ENCODE peak calls at places on chromosomes 11 and 22, in ten cellular contexts. One of them, this sample, is unnamed. For H3K4me1, the result is how much of the 10 kb centered on the place peaks cover.

GRCh38 chr11:69874984-69875673 is 55.9 kb upstream of the FGF3 start:
- DNase-seq in HCT116: no peak
- DNase-seq in transverse colon: peak
- DNase-seq in endothelial cell of umbilical vein: no peak
- DNase-seq in suprapubic skin: peak
- DNase-seq in pancreas: no peak
- DNase-seq in kidney: peak
- DNase-seq in left lung: no peak
- DNase-seq in PC-9: no peak
- DNase-seq in A549: no peak
- DNase-seq in this sample: no peak

GRCh38 chr11:91136631-91137030 is 913.8 kb upstream of the CHORDC1 start:
- DNase-seq in HCT116: no peak
- DNase-seq in A549: no peak
- DNase-seq in transverse colon: no peak
- DNase-seq in PC-9: no peak
- DNase-seq in kidney: no peak
- DNase-seq in suprapubic skin: no peak
- DNase-seq in left lung: no peak
- DNase-seq in pancreas: no peak
- DNase-seq in endothelial cell of umbilical vein: no peak
- DNase-seq in this sample: no peak

GRCh38 chr11:69314555-69314954 is 20.6 kb downstream of the MYEOV start:
- DNase-seq in endothelial cell of umbilical vein: no peak
- DNase-seq in A549: no peak
- DNase-seq in PC-9: no peak
- DNase-seq in pancreas: no peak
- DNase-seq in transverse colon: no peak
- DNase-seq in left lung: no peak
- DNase-seq in HCT116: no peak
- DNase-seq in kidney: no peak
- DNase-seq in suprapubic skin: no peak
- DNase-seq in this sample: no peak

GRCh38 chr22:26550498-26551033 is 38.3 kb upstream of the TFIP11 start:
- DNase-seq in PC-9: peak
- DNase-seq in left lung: peak
- DNase-seq in pancreas: peak
- DNase-seq in suprapubic skin: no peak
- DNase-seq in transverse colon: no peak
- DNase-seq in endothelial cell of umbilical vein: no peak
- DNase-seq in kidney: no peak
- DNase-seq in HCT116: no peak
- DNase-seq in A549: no peak
- DNase-seq in this sample: no peak

GRCh38 chr11:123083623-123084029 is 21.7 kb upstream of the HSPA8 start:
- DNase-seq in pancreas: peak
- DNase-seq in endothelial cell of umbilical vein: peak
- DNase-seq in left lung: no peak
- DNase-seq in transverse colon: peak
- DNase-seq in suprapubic skin: peak
- DNase-seq in A549: peak
- DNase-seq in kidney: peak
- DNase-seq in PC-9: peak
- DNase-seq in HCT116: peak
- DNase-seq in this sample: peak

GRCh38 chr11:92253945-92254344 is 29.3 kb downstream of the FAT3 start:
- DNase-seq in HCT116: no peak
- DNase-seq in kidney: no peak
- DNase-seq in pancreas: no peak
- DNase-seq in PC-9: no peak
- DNase-seq in transverse colon: no peak
- DNase-seq in endothelial cell of umbilical vein: no peak
- DNase-seq in A549: no peak
- DNase-seq in suprapubic skin: no peak
- DNase-seq in left lung: no peak
- DNase-seq in this sample: no peak

GRCh38 chr11:20618083-20618482 is 18.7 kb downstream of the SLC6A5 start:
- DNase-seq in suprapubic skin: no peak
- DNase-seq in HCT116: no peak
- DNase-seq in kidney: no peak
- DNase-seq in endothelial cell of umbilical vein: no peak
- DNase-seq in PC-9: no peak
- DNase-seq in transverse colon: no peak
- DNase-seq in left lung: no peak
- DNase-seq in pancreas: no peak
- DNase-seq in A549: no peak
- DNase-seq in this sample: no peak

GRCh38 chr22:30889268-30889995 is 79.1 kb downstream of the MORC2 start:
- DNase-seq in suprapubic skin: peak
- DNase-seq in A549: no peak
- DNase-seq in HCT116: no peak
- DNase-seq in kidney: peak
- DNase-seq in PC-9: no peak
- DNase-seq in left lung: no peak
- DNase-seq in endothelial cell of umbilical vein: no peak
- DNase-seq in transverse colon: no peak
- DNase-seq in pancreas: no peak
- DNase-seq in this sample: no peak

GRCh38 chr22:36769541-36769940 is 6.4 kb downstream of the IFT27 start:
- DNase-seq in PC-9: no peak
- DNase-seq in left lung: no peak
- DNase-seq in suprapubic skin: peak
- DNase-seq in A549: no peak
- DNase-seq in endothelial cell of umbilical vein: no peak
- DNase-seq in pancreas: no peak
- DNase-seq in kidney: no peak
- DNase-seq in transverse colon: no peak
- DNase-seq in HCT116: no peak
- DNase-seq in this sample: no peak

GRCh38 chr11:134537941-134538340 is 125.9 kb upstream of the B3GAT1 start:
- DNase-seq in left lung: no peak
- DNase-seq in PC-9: no peak
- DNase-seq in A549: no peak
- DNase-seq in kidney: peak
- DNase-seq in pancreas: no peak
- DNase-seq in suprapubic skin: no peak
- DNase-seq in HCT116: no peak
- DNase-seq in endothelial cell of umbilical vein: no peak
- DNase-seq in transverse colon: no peak
- DNase-seq in this sample: no peak

GRCh38 chr11:58564226-58564625 is 11.4 kb downstream of the LPXN start:
- DNase-seq in left lung: no peak
- DNase-seq in suprapubic skin: no peak
- DNase-seq in A549: no peak
- DNase-seq in HCT116: no peak
- DNase-seq in PC-9: no peak
- DNase-seq in pancreas: no peak
- DNase-seq in kidney: no peak
- DNase-seq in transverse colon: no peak
- DNase-seq in endothelial cell of umbilical vein: no peak
- DNase-seq in this sample: no peak

GRCh38 chr11:78074756-78075155 is 4.9 kb downstream of the NDUFC2 start:
- DNase-seq in transverse colon: no peak
- DNase-seq in suprapubic skin: no peak
- DNase-seq in HCT116: no peak
- DNase-seq in A549: no peak
- DNase-seq in pancreas: no peak
- DNase-seq in PC-9: no peak
- DNase-seq in endothelial cell of umbilical vein: no peak
- DNase-seq in kidney: no peak
- DNase-seq in left lung: no peak
- DNase-seq in this sample: no peak

DNA sequence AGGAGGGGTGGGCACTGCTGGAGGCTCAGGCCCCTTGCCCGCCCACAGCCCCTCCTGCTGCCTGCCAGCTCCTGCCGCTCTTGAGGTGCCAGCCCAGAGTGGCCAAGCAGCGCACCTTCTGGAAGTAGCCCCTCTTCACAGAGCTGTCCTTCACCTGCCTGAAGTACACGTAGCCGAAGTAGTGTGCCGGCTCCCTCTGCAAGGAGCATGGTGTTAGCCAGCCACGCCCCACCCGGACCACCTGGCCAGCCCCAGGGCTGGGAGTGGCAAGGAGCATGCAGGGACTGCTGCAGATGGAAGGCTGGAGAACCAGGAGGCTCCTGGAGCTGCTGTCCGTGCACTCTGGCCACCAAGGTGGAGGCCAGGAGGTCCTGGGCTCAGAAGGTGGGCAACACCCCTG is 9.6 kb downstream of the DENND6B start:
- DNase-seq in pancreas: no peak
- DNase-seq in suprapubic skin: no peak
- DNase-seq in kidney: peak
- DNase-seq in endothelial cell of umbilical vein: no peak
- DNase-seq in PC-9: no peak
- DNase-seq in left lung: no peak
- DNase-seq in transverse colon: no peak
- DNase-seq in A549: no peak
- DNase-seq in HCT116: no peak
- DNase-seq in this sample: no peak
- TF ChIP-seq CTCF in pancreas: no peak
- TF ChIP-seq CTCF in suprapubic skin: no peak
- TF ChIP-seq CTCF in kidney: no peak
- TF ChIP-seq CTCF in endothelial cell of umbilical vein: no peak
- TF ChIP-seq CTCF in PC-9: no peak
- TF ChIP-seq CTCF in left lung: no peak
- TF ChIP-seq CTCF in transverse colon: no peak
- TF ChIP-seq CTCF in A549: no peak
- TF ChIP-seq CTCF in HCT116: no peak
- TF ChIP-seq CTCF in this sample: no peak

GRCh38 chr11:124843616-124843910 is 21.7 kb upstream of the ROBO3 start:
- DNase-seq in suprapubic skin: no peak
- DNase-seq in transverse colon: no peak
- DNase-seq in HCT116: no peak
- DNase-seq in endothelial cell of umbilical vein: no peak
- DNase-seq in PC-9: no peak
- DNase-seq in A549: no peak
- DNase-seq in pancreas: no peak
- DNase-seq in left lung: no peak
- DNase-seq in kidney: no peak
- DNase-seq in this sample: no peak
- H3K4me3 ChIP-seq in suprapubic skin: no peak
- H3K4me3 ChIP-seq in transverse colon: no peak
- H3K4me3 ChIP-seq in HCT116: no peak
- H3K4me3 ChIP-seq in endothelial cell of umbilical vein: no peak
- H3K4me3 ChIP-seq in PC-9: no peak
- H3K4me3 ChIP-seq in A549: no peak
- H3K4me3 ChIP-seq in pancreas: no peak
- H3K4me3 ChIP-seq in left lung: no peak
- H3K4me3 ChIP-seq in kidney: no peak
- H3K4me3 ChIP-seq in this sample: no peak

GRCh38 chr11:111403021-111403725 is 24.1 kb upstream of the POU2AF1 start:
- DNase-seq in PC-9: no peak
- DNase-seq in A549: no peak
- DNase-seq in HCT116: no peak
- DNase-seq in suprapubic skin: no peak
- DNase-seq in transverse colon: no peak
- DNase-seq in kidney: no peak
- DNase-seq in endothelial cell of umbilical vein: no peak
- DNase-seq in left lung: no peak
- DNase-seq in pancreas: no peak
- DNase-seq in this sample: no peak

GRCh38 chr11:111406091-111406490 is 27.0 kb upstream of the POU2AF1 start:
- DNase-seq in PC-9: no peak
- DNase-seq in kidney: no peak
- DNase-seq in HCT116: no peak
- DNase-seq in transverse colon: no peak
- DNase-seq in pancreas: no peak
- DNase-seq in left lung: no peak
- DNase-seq in endothelial cell of umbilical vein: no peak
- DNase-seq in suprapubic skin: no peak
- DNase-seq in A549: no peak
- DNase-seq in this sample: no peak

GRCh38 chr11:111406589-111406988 is 27.5 kb upstream of the POU2AF1 start:
- DNase-seq in left lung: no peak
- DNase-seq in pancreas: no peak
- DNase-seq in HCT116: no peak
- DNase-seq in A549: no peak
- DNase-seq in suprapubic skin: no peak
- DNase-seq in endothelial cell of umbilical vein: no peak
- DNase-seq in PC-9: no peak
- DNase-seq in transverse colon: no peak
- DNase-seq in kidney: no peak
- DNase-seq in this sample: no peak

GRCh38 chr11:111407652-111408051 is 28.6 kb upstream of the POU2AF1 start:
- DNase-seq in PC-9: no peak
- DNase-seq in suprapubic skin: no peak
- DNase-seq in A549: no peak
- DNase-seq in HCT116: no peak
- DNase-seq in kidney: no peak
- DNase-seq in left lung: no peak
- DNase-seq in endothelial cell of umbilical vein: no peak
- DNase-seq in pancreas: no peak
- DNase-seq in transverse colon: no peak
- DNase-seq in this sample: no peak

GRCh38 chr11:111405551-111405950 is 26.5 kb upstream of the POU2AF1 start:
- DNase-seq in left lung: no peak
- DNase-seq in kidney: no peak
- DNase-seq in pancreas: no peak
- DNase-seq in PC-9: no peak
- DNase-seq in A549: no peak
- DNase-seq in HCT116: no peak
- DNase-seq in endothelial cell of umbilical vein: no peak
- DNase-seq in suprapubic skin: no peak
- DNase-seq in transverse colon: no peak
- DNase-seq in this sample: no peak
- H3K4me1 ChIP-seq in left lung: under half
- H3K4me1 ChIP-seq in kidney: under half
- H3K4me1 ChIP-seq in pancreas: under half
- H3K4me1 ChIP-seq in PC-9: under half
- H3K4me1 ChIP-seq in A549: under half
- H3K4me1 ChIP-seq in HCT116: under half
- H3K4me1 ChIP-seq in endothelial cell of umbilical vein: under half
- H3K4me1 ChIP-seq in suprapubic skin: under half
- H3K4me1 ChIP-seq in transverse colon: under half
- H3K4me1 ChIP-seq in this sample: under half

DNA sequence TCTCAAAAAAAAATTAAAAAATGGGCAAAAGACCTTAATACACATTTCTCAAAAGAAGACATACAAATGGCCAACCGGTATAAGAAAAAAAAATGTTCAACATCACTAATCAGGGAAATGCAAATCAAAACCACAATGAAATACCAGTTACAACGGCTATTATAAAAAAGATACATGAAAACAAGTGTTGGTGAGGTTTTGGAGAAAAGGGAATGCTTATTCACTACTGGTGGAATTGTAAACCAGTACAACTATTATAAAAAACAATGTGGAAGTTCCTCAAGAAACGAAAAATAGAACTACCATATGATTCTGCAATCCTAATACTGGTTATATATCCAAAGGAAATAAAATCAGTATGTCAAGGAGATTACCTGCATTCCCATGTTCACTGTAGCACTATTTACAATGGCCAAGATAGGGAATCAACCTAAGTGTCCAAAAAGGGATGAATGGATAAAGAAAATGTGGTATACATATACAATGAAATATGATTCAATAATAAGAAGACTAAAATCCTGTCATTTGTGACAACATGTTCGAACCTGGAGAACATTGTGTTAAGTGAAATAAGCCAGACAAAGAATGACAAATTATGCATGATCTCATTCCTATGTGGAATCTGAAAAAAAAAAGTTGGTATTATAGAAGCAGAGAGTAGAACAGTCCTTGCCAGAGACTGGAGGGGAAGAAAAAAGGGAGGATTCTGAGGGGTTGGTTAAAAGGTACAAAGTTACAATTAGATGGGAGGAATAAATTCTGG is 256.9 kb upstream of the PITPNB start:
- DNase-seq in pancreas: no peak
- DNase-seq in kidney: no peak
- DNase-seq in suprapubic skin: no peak
- DNase-seq in HCT116: no peak
- DNase-seq in A549: no peak
- DNase-seq in left lung: no peak
- DNase-seq in PC-9: no peak
- DNase-seq in transverse colon: no peak
- DNase-seq in endothelial cell of umbilical vein: no peak
- DNase-seq in this sample: no peak
- TF ChIP-seq CTCF in pancreas: no peak
- TF ChIP-seq CTCF in kidney: no peak
- TF ChIP-seq CTCF in suprapubic skin: no peak
- TF ChIP-seq CTCF in HCT116: no peak
- TF ChIP-seq CTCF in A549: no peak
- TF ChIP-seq CTCF in left lung: no peak
- TF ChIP-seq CTCF in PC-9: no peak
- TF ChIP-seq CTCF in transverse colon: no peak
- TF ChIP-seq CTCF in endothelial cell of umbilical vein: no peak
- TF ChIP-seq CTCF in this sample: no peak

This sample was measured in Panc1.